ENCODE peak calls at places on chromosomes 11 and 22, in four cellular contexts. R, I, X and E are unnamed samples.

GRCh38 chr11:841981-842369 is 354 bp downstream of the POLR2L start:
- DNase-seq in R (no peak), I (no peak), X (no peak), E (no peak)

GRCh38 chr22:37503850-37504249 is 15.4 kb downstream of the CARD10 start:
- DNase-seq in R (no peak), I (no peak), X (no peak), E (no peak)

GRCh38 chr11:44747836-44748235 is 21.1 kb downstream of the TSPAN18 start:
- DNase-seq in R (no peak), I (no peak), X (no peak), E (no peak)

GRCh38 chr11:61384271-61385242 is 7.8 kb upstream of the TMEM216 start:
- DNase-seq in R (no peak), I (no peak), X (peak; percentile 66), E (no peak)

GRCh38 chr11:54832676-54833075 is 126.0 kb downstream of the OR4A5 start:
- DNase-seq in R (no peak), I (no peak), X (no peak), E (no peak)

GRCh38 chr11:32052218-32052617 is 38.7 kb upstream of the RCN1 start:
- DNase-seq in R (peak; percentile 22), I (no peak), X (peak; percentile 47), E (peak; percentile 15)

GRCh38 chr11:92411431-92411830 is 186.8 kb downstream of the FAT3 start:
- DNase-seq in R (no peak), I (no peak), X (no peak), E (no peak)

GRCh38 chr22:18119409-18120110 is 9.0 kb downstream of the TUBA8 start:
- DNase-seq in R (no peak), I (no peak), X (no peak), E (no peak)

GRCh38 chr11:65426839-65427690 is 4.5 kb downstream of the NEAT1 start:
- DNase-seq in R (no peak), I (no peak), X (peak; percentile 36), E (no peak)
- TF ChIP-seq SPI1 in R (no peak), I (no peak), X (no peak), E (no peak)

DNA sequence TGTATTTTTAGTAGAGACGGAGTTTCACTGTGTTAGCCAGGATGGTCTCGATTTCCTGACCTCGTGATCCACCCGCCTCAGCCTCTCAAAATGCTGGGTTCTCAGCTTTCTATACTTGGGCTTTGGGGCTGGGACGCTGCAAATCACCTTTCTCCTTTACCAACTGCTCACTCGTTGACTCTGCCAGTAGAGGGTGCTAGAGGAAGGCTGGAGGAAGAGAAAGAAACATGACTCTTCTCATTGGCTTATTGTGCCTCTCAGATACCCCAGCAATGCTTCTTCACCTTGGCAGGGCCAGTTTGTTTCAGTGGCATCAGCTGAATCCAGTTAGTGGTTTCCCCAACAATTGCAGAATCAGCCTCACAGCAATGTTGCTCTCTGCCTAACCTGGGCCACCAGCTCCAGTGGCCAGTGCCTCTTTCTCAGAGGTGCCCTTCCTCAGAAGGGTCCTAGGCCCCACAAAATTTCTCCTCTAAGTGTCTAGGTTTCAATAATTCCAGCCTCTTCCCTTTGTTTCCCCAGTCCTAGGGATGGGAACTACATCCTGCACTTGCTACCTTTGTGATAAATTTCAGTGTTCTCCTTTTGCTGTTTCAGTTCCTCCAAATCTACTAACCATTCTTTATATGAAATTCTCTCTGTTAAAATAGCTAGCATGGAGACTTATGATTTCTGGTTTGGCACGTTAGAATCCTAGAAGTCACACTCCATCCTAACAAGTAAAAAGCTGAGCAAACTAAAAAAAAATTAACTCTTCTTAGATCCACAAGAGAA is 71.5 kb upstream of the VSTM5 start:
- DNase-seq in R (no peak), I (peak; percentile 4), X (peak; percentile 65), E (peak; percentile 31)
- TF ChIP-seq SPI1 in R (no peak), I (peak; percentile 71), X (no peak), E (peak; percentile 74)

GRCh38 chr11:96474263-96474662 is 84.5 kb downstream of the JRKL start:
- DNase-seq in R (no peak), I (no peak), X (no peak), E (no peak)
- TF ChIP-seq SPI1 in R (no peak), I (no peak), X (no peak), E (no peak)

GRCh38 chr22:30882974-30883533 is 85.5 kb downstream of the MORC2 start:
- DNase-seq in R (no peak), I (no peak), X (peak; percentile 42), E (no peak)
- TF ChIP-seq SPI1 in R (no peak), I (no peak), X (no peak), E (no peak)

DNA sequence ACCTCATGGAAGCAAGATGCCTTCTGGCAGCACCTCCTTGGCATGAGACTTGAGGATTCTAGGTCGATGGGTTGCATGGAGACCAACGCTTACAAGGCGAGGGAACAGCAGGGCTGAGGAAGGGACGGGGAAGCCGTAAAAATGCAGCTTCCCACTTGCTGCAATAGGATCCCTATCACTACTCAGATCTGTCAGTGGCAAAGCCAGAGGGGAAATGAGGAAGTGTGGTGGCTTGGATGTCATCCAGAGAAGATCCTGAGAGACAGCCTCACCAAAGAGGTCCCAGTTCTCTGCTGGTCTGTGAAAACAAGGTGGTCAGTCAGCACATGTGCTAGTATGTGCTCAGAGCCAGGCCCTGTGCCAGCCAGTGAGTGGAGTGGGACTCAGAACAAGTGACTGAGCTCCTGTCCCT is 22.2 kb downstream of the CYB5R2 start:
- DNase-seq in R (peak; percentile 27), I (no peak), X (no peak), E (no peak)
- TF ChIP-seq SPI1 in R (peak; percentile 98), I (no peak), X (peak; percentile 98), E (peak; percentile 11)

DNA sequence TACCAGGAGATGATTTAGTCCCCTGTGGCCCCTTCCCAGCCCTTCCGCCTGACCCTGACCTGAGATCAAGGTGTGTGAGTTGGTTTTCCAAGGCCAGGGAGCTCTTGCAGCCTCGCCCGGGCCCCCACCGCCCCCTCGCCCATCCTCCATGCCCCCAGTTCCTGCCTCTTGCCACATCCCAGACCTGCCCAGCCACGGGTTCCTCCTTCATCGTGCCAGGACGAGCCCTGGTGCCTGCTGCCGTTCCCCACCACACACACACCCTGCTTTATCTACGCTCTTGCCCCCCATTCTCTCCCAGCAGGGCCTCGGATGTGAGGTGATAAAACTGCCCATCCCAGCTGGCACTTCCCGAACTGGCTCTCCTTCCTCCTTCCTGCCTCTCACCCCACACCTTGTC is 1.4 kb upstream of the LIF start:
- DNase-seq in R (no peak), I (no peak), X (no peak), E (no peak)
- TF ChIP-seq SPI1 in R (no peak), I (no peak), X (no peak), E (no peak)

GRCh38 chr11:12069053-12069676 is 41.2 kb upstream of the MICAL2 start:
- DNase-seq in R (no peak), I (no peak), X (no peak), E (no peak)

GRCh38 chr11:12064954-12065280 is 45.5 kb upstream of the MICAL2 start:
- DNase-seq in R (no peak), I (no peak), X (no peak), E (no peak)

GRCh38 chr11:12066056-12066798 is 44.2 kb upstream of the MICAL2 start:
- DNase-seq in R (peak; percentile 69), I (no peak), X (peak; percentile 34), E (no peak)

GRCh38 chr11:12064136-12064953 is 46.0 kb upstream of the MICAL2 start:
- DNase-seq in R (no peak), I (no peak), X (no peak), E (no peak)

GRCh38 chr11:12066799-12067508 is 43.4 kb upstream of the MICAL2 start:
- DNase-seq in R (peak; percentile 73), I (no peak), X (no peak), E (no peak)
- TF ChIP-seq SPI1 in R (peak; percentile 26), I (no peak), X (no peak), E (no peak)

GRCh38 chr11:116500833-116501622 is 271.8 kb downstream of the BUD13 start:
- DNase-seq in R (no peak), I (no peak), X (no peak), E (no peak)
- TF ChIP-seq SPI1 in R (no peak), I (no peak), X (no peak), E (no peak)